ENCODE peak calls at places on chromosomes 5 and 9, in seven cellular contexts. One of them, this sample, is unnamed.

GRCh38 chr9:6852243-6852963 is 94.6 kb downstream of the KDM4C start:
- DNase-seq in PC-9: no peak
- DNase-seq in left ventricle myocardium inferior: no peak
- DNase-seq in ovary: no peak
- DNase-seq in body of pancreas: no peak
- DNase-seq in MM.1S: no peak
- DNase-seq in lung: no peak
- DNase-seq in this sample: peak; percentile 45

GRCh38 chr9:75185585-75186170 is 97.4 kb downstream of the OSTF1 start:
- DNase-seq in PC-9: no peak
- DNase-seq in left ventricle myocardium inferior: no peak
- DNase-seq in ovary: no peak
- DNase-seq in body of pancreas: peak; percentile 46
- DNase-seq in MM.1S: peak; percentile 57
- DNase-seq in lung: no peak
- DNase-seq in this sample: no peak

GRCh38 chr5:111153483-111153882 is 61.3 kb downstream of the WDR36 start:
- DNase-seq in PC-9: no peak
- DNase-seq in left ventricle myocardium inferior: no peak
- DNase-seq in ovary: no peak
- DNase-seq in body of pancreas: no peak
- DNase-seq in MM.1S: no peak
- DNase-seq in lung: no peak
- DNase-seq in this sample: no peak

GRCh38 chr5:96648598-96648997 is 13.6 kb upstream of the CAST start:
- DNase-seq in PC-9: no peak
- DNase-seq in left ventricle myocardium inferior: no peak
- DNase-seq in ovary: no peak
- DNase-seq in body of pancreas: no peak
- DNase-seq in MM.1S: no peak
- DNase-seq in lung: no peak
- DNase-seq in this sample: no peak

GRCh38 chr9:95771556-95772280 is 103.8 kb upstream of the ERCC6L2 start:
- DNase-seq in PC-9: no peak
- DNase-seq in left ventricle myocardium inferior: no peak
- DNase-seq in ovary: peak; percentile 66
- DNase-seq in body of pancreas: no peak
- DNase-seq in MM.1S: no peak
- DNase-seq in lung: no peak
- DNase-seq in this sample: no peak

GRCh38 chr5:176529824-176530195 is 7.4 kb downstream of the RNF44 start:
- DNase-seq in PC-9: no peak
- DNase-seq in left ventricle myocardium inferior: no peak
- DNase-seq in ovary: no peak
- DNase-seq in body of pancreas: no peak
- DNase-seq in MM.1S: no peak
- DNase-seq in lung: no peak
- DNase-seq in this sample: no peak

GRCh38 chr5:98997000-98997399 is 68.2 kb upstream of the CHD1 start:
- DNase-seq in PC-9: no peak
- DNase-seq in left ventricle myocardium inferior: no peak
- DNase-seq in ovary: no peak
- DNase-seq in body of pancreas: no peak
- DNase-seq in MM.1S: no peak
- DNase-seq in lung: no peak
- DNase-seq in this sample: no peak

GRCh38 chr9:127838375-127839078 is 15.9 kb downstream of the ENG start:
- DNase-seq in PC-9: peak; percentile 78
- DNase-seq in left ventricle myocardium inferior: peak; percentile 71
- DNase-seq in ovary: peak; percentile 76
- DNase-seq in body of pancreas: peak; percentile 47
- DNase-seq in MM.1S: no peak
- DNase-seq in lung: peak; percentile 79
- DNase-seq in this sample: no peak

GRCh38 chr9:27210588-27210987 is 86.4 kb downstream of the EQTN start:
- DNase-seq in PC-9: no peak
- DNase-seq in left ventricle myocardium inferior: no peak
- DNase-seq in ovary: no peak
- DNase-seq in body of pancreas: no peak
- DNase-seq in MM.1S: no peak
- DNase-seq in lung: no peak
- DNase-seq in this sample: no peak

GRCh38 chr5:7869474-7870136 is 657 bp downstream of the MTRR start:
- DNase-seq in PC-9: no peak
- DNase-seq in left ventricle myocardium inferior: peak; percentile 17
- DNase-seq in ovary: no peak
- DNase-seq in body of pancreas: peak; percentile 31
- DNase-seq in MM.1S: peak; percentile 74
- DNase-seq in lung: no peak
- DNase-seq in this sample: no peak
- H3K4me1 ChIP-seq in PC-9: peaks cover 15% of the 10 kb centered on the region
- H3K4me1 ChIP-seq in left ventricle myocardium inferior: peaks cover 64% of the 10 kb centered on the region
- H3K4me1 ChIP-seq in ovary: peaks cover 3% of the 10 kb centered on the region
- H3K4me1 ChIP-seq in body of pancreas: peaks cover 28% of the 10 kb centered on the region
- H3K4me1 ChIP-seq in MM.1S: peaks cover 34% of the 10 kb centered on the region
- H3K4me1 ChIP-seq in lung: peaks cover 14% of the 10 kb centered on the region
- H3K4me1 ChIP-seq in this sample: peaks cover 7% of the 10 kb centered on the region

DNA sequence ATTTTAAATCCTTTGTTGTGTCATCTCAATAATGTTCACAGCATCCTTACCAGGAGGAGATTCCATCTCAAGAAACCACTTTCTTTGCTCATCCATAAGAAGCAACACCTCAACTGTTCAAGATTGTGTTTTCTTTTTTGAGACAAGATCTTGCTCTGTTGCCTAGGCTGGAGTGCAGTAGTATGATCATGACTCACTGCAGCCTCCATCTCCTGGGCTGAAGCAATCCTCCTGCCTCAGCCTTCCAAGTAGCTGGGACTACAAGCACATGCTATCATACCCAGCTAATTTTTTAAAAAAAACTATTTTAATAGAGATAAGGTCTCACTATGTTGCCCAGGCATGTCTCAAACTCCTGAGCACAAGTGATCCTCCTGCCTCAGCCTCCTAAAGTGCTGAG is 60.0 kb downstream of the ABHD17B start:
- DNase-seq in PC-9: no peak
- DNase-seq in left ventricle myocardium inferior: no peak
- DNase-seq in ovary: no peak
- DNase-seq in body of pancreas: no peak
- DNase-seq in MM.1S: no peak
- DNase-seq in lung: no peak
- DNase-seq in this sample: no peak
- H3K4me1 ChIP-seq in PC-9: no peaks in the 10 kb centered on the region
- H3K4me1 ChIP-seq in left ventricle myocardium inferior: no peaks in the 10 kb centered on the region
- H3K4me1 ChIP-seq in ovary: no peaks in the 10 kb centered on the region
- H3K4me1 ChIP-seq in body of pancreas: no peaks in the 10 kb centered on the region
- H3K4me1 ChIP-seq in MM.1S: no peaks in the 10 kb centered on the region
- H3K4me1 ChIP-seq in lung: no peaks in the 10 kb centered on the region
- H3K4me1 ChIP-seq in this sample: peaks cover 4% of the 10 kb centered on the region

GRCh38 chr9:35229779-35230143 is 68.0 kb downstream of the UNC13B start:
- DNase-seq in PC-9: no peak
- DNase-seq in left ventricle myocardium inferior: no peak
- DNase-seq in ovary: no peak
- DNase-seq in body of pancreas: no peak
- DNase-seq in MM.1S: no peak
- DNase-seq in lung: no peak
- DNase-seq in this sample: no peak
- H3K4me1 ChIP-seq in PC-9: no peaks in the 10 kb centered on the region
- H3K4me1 ChIP-seq in left ventricle myocardium inferior: peaks cover 36% of the 10 kb centered on the region
- H3K4me1 ChIP-seq in ovary: no peaks in the 10 kb centered on the region
- H3K4me1 ChIP-seq in body of pancreas: peaks cover 26% of the 10 kb centered on the region
- H3K4me1 ChIP-seq in MM.1S: peaks cover 12% of the 10 kb centered on the region
- H3K4me1 ChIP-seq in lung: peaks cover 9% of the 10 kb centered on the region
- H3K4me1 ChIP-seq in this sample: no peaks in the 10 kb centered on the region

GRCh38 chr5:136028782-136029742 is at the start of gene TGFBI:
- DNase-seq in PC-9: peak; percentile 55
- DNase-seq in left ventricle myocardium inferior: peak; percentile 82
- DNase-seq in ovary: peak; percentile 27
- DNase-seq in body of pancreas: peak; percentile 57
- DNase-seq in MM.1S: no peak
- DNase-seq in lung: peak; percentile 60
- DNase-seq in this sample: no peak

GRCh38 chr5:136030252-136030651 is 1.5 kb downstream of the TGFBI start:
- DNase-seq in PC-9: no peak
- DNase-seq in left ventricle myocardium inferior: no peak
- DNase-seq in ovary: no peak
- DNase-seq in body of pancreas: no peak
- DNase-seq in MM.1S: no peak
- DNase-seq in lung: no peak
- DNase-seq in this sample: no peak

GRCh38 chr5:136031713-136032112 is 2.9 kb downstream of the TGFBI start:
- DNase-seq in PC-9: no peak
- DNase-seq in left ventricle myocardium inferior: no peak
- DNase-seq in ovary: no peak
- DNase-seq in body of pancreas: no peak
- DNase-seq in MM.1S: no peak
- DNase-seq in lung: no peak
- DNase-seq in this sample: no peak

GRCh38 chr5:136032564-136032963 is 3.8 kb downstream of the TGFBI start:
- DNase-seq in PC-9: peak; percentile 87
- DNase-seq in left ventricle myocardium inferior: no peak
- DNase-seq in ovary: no peak
- DNase-seq in body of pancreas: no peak
- DNase-seq in MM.1S: no peak
- DNase-seq in lung: no peak
- DNase-seq in this sample: peak; percentile 54

DNA sequence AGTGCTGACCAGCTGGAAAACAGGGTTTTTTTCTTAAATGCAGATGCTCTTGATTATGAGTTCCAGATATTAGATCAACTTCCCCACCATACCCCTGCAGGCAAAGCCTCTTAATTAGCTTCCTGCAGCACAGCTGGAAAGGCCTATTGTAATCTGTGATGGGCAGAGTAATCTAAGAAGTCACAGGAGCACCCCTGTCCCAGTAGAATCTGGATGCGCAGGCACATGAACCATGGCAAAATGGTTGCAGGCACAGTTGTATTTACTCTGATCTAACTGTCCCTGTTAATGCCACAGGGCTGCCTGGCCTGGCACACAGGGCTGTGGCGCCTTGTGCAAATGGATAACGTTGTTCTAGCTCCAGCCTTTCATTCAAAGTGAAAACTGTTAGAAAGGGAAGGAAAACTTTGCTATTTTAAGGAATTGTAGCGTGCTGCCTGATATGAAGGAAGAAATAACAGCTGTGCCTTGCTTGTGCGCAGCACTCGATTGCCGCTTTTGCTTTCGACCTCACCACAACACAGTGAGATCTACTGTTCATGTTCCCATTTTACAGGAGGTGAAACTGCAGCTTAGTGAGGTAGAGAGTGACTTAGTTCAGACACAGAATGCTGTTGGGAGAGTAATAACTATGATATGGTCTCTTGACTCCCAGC is 2.3 kb downstream of the TGFBI start:
- DNase-seq in PC-9: no peak
- DNase-seq in left ventricle myocardium inferior: no peak
- DNase-seq in ovary: no peak
- DNase-seq in body of pancreas: no peak
- DNase-seq in MM.1S: no peak
- DNase-seq in lung: no peak
- DNase-seq in this sample: no peak
- H3K4me1 ChIP-seq in PC-9: peaks cover 54% of the 10 kb centered on the region
- H3K4me1 ChIP-seq in left ventricle myocardium inferior: peaks cover 98% of the 10 kb centered on the region
- H3K4me1 ChIP-seq in ovary: peaks cover 4% of the 10 kb centered on the region
- H3K4me1 ChIP-seq in body of pancreas: peaks cover 12% of the 10 kb centered on the region
- H3K4me1 ChIP-seq in MM.1S: peaks cover 4% of the 10 kb centered on the region
- H3K4me1 ChIP-seq in lung: no peaks in the 10 kb centered on the region
- H3K4me1 ChIP-seq in this sample: peaks cover 34% of the 10 kb centered on the region

GRCh38 chr9:109107402-109108240 is 12.1 kb downstream of the TMEM245 start:
- DNase-seq in PC-9: peak; percentile 75
- DNase-seq in left ventricle myocardium inferior: no peak
- DNase-seq in ovary: no peak
- DNase-seq in body of pancreas: no peak
- DNase-seq in MM.1S: no peak
- DNase-seq in lung: no peak
- DNase-seq in this sample: peak; percentile 71
- H3K4me1 ChIP-seq in PC-9: peaks cover 70% of the 10 kb centered on the region
- H3K4me1 ChIP-seq in left ventricle myocardium inferior: peaks cover 83% of the 10 kb centered on the region
- H3K4me1 ChIP-seq in ovary: peaks cover 11% of the 10 kb centered on the region
- H3K4me1 ChIP-seq in body of pancreas: peaks cover 65% of the 10 kb centered on the region
- H3K4me1 ChIP-seq in MM.1S: peaks cover 24% of the 10 kb centered on the region
- H3K4me1 ChIP-seq in lung: peaks cover 11% of the 10 kb centered on the region
- H3K4me1 ChIP-seq in this sample: peaks cover 43% of the 10 kb centered on the region

GRCh38 chr9:90001756-90002155 is 396.9 kb downstream of the GADD45G start:
- DNase-seq in PC-9: no peak
- DNase-seq in left ventricle myocardium inferior: no peak
- DNase-seq in ovary: no peak
- DNase-seq in body of pancreas: no peak
- DNase-seq in MM.1S: no peak
- DNase-seq in lung: no peak
- DNase-seq in this sample: no peak

GRCh38 chr9:90002299-90003045 is 397.7 kb downstream of the GADD45G start:
- DNase-seq in PC-9: no peak
- DNase-seq in left ventricle myocardium inferior: no peak
- DNase-seq in ovary: no peak
- DNase-seq in body of pancreas: no peak
- DNase-seq in MM.1S: no peak
- DNase-seq in lung: no peak
- DNase-seq in this sample: no peak

GRCh38 chr9:90000925-90001324 is 396.1 kb downstream of the GADD45G start:
- DNase-seq in PC-9: no peak
- DNase-seq in left ventricle myocardium inferior: no peak
- DNase-seq in ovary: no peak
- DNase-seq in body of pancreas: no peak
- DNase-seq in MM.1S: no peak
- DNase-seq in lung: no peak
- DNase-seq in this sample: no peak

GRCh38 chr9:89999176-89999533 is 394.3 kb downstream of the GADD45G start:
- DNase-seq in PC-9: peak; percentile 45
- DNase-seq in left ventricle myocardium inferior: no peak
- DNase-seq in ovary: no peak
- DNase-seq in body of pancreas: peak; percentile 87
- DNase-seq in MM.1S: no peak
- DNase-seq in lung: peak; percentile 73
- DNase-seq in this sample: no peak

GRCh38 chr9:89999534-90000370 is 394.9 kb downstream of the GADD45G start:
- DNase-seq in PC-9: no peak
- DNase-seq in left ventricle myocardium inferior: peak; percentile 79
- DNase-seq in ovary: peak; percentile 71
- DNase-seq in body of pancreas: peak; percentile 89
- DNase-seq in MM.1S: peak; percentile 79
- DNase-seq in lung: peak; percentile 70
- DNase-seq in this sample: no peak
- H3K4me1 ChIP-seq in PC-9: no peaks in the 10 kb centered on the region
- H3K4me1 ChIP-seq in left ventricle myocardium inferior: peaks cover 50% of the 10 kb centered on the region
- H3K4me1 ChIP-seq in ovary: peaks cover 33% of the 10 kb centered on the region
- H3K4me1 ChIP-seq in body of pancreas: peaks cover 53% of the 10 kb centered on the region
- H3K4me1 ChIP-seq in MM.1S: peaks cover 9% of the 10 kb centered on the region
- H3K4me1 ChIP-seq in lung: peaks cover 16% of the 10 kb centered on the region
- H3K4me1 ChIP-seq in this sample: peaks cover 8% of the 10 kb centered on the region